ENCODE peak calls at places on chromosomes 4 and X, in six cellular contexts. H is right lobe of liver; V is CD4-positive, alpha-beta memory T cell; P is HCT116; E is GM23248; W is IMR-90. O is an unnamed sample.

GRCh38 chr4:37594095-37594494 is 92.1 kb downstream of the RELL1 start:
- DNase-seq in W (no peak), H (no peak), E (no peak), V (no peak), P (no peak), O (no peak)

GRCh38 chr4:105633241-105633640 is 75.2 kb downstream of the INTS12 start:
- DNase-seq in V (no peak), P (no peak), H (no peak), W (no peak), E (no peak), O (no peak)

GRCh38 chrX:106484233-106484632 is 127.5 kb upstream of the RADX start:
- DNase-seq in W (no peak), H (no peak), V (peak; percentile 33), P (no peak), E (peak; percentile 7), O (no peak)

GRCh38 chr4:70666369-70666768 is at the start of gene JCHAIN:
- DNase-seq in E (peak; percentile 49), V (no peak), H (no peak), P (no peak), W (peak; percentile 43), O (no peak)

GRCh38 chr4:11446156-11446811 is 17.6 kb upstream of the HS3ST1 start:
- DNase-seq in E (no peak), V (no peak), P (no peak), H (no peak), W (peak; percentile 38), O (no peak)

GRCh38 chr4:145847764-145848163 is 90.9 kb downstream of the ZNF827 start:
- DNase-seq in P (no peak), E (no peak), W (no peak), V (no peak), H (no peak), O (no peak)

GRCh38 chr4:53365486-53366300 is at the start of gene SCFD2:
- DNase-seq in E (peak; percentile 98), W (peak; percentile 97), V (peak; percentile 98), H (peak; percentile 99), P (peak; percentile 93), O (peak; percentile 96)

GRCh38 chr4:72997409-72997808 is 72.1 kb downstream of the COX18 start:
- DNase-seq in V (no peak), H (no peak), W (peak; percentile 11), E (peak; percentile 33), P (no peak), O (no peak)

GRCh38 chrX:96004386-96004785 is 680.3 kb upstream of the DIAPH2 start:
- DNase-seq in H (no peak), P (no peak), E (no peak), W (peak; percentile 74), V (no peak), O (no peak)

GRCh38 chr4:153241970-153242847 is 38.0 kb downstream of the TRIM2 start:
- DNase-seq in E (no peak), V (no peak), P (no peak), H (no peak), W (peak; percentile 73), O (no peak)

GRCh38 chrX:47562615-47563243 is 1.7 kb downstream of the ARAF start:
- DNase-seq in E (peak; percentile 48), P (no peak), W (no peak), V (no peak), H (no peak), O (no peak)

GRCh38 chrX:71106427-71106826 is at the start of gene CXorf65:
- DNase-seq in P (no peak), W (no peak), V (peak; percentile 58), H (no peak), E (no peak), O (peak; percentile 19)

GRCh38 chr4:89800012-89800516 is 36.9 kb downstream of the SNCA start:
- DNase-seq in W (peak; percentile 18), P (no peak), H (no peak), V (no peak), E (peak; percentile 23), O (no peak)

GRCh38 chr4:24601121-24601520 is 16.8 kb upstream of the DHX15 start:
- DNase-seq in H (no peak), P (no peak), V (no peak), W (no peak), E (no peak), O (no peak)

GRCh38 chr4:118729287-118730286 is 44.4 kb downstream of the METTL14 start:
- DNase-seq in V (no peak), P (no peak), W (peak; percentile 92), E (peak; percentile 84), H (no peak), O (no peak)

GRCh38 chrX:103774070-103774642 is 2.5 kb upstream of the PLP1 start:
- DNase-seq in V (no peak), E (peak; percentile 75), W (peak; percentile 52), P (peak; percentile 8), H (no peak), O (no peak)

GRCh38 chr4:123939621-123940020 is 543.0 kb downstream of the SPRY1 start:
- DNase-seq in E (peak; percentile 78), V (no peak), H (no peak), P (peak; percentile 13), W (peak; percentile 88), O (no peak)

GRCh38 chr4:147736458-147736857 is 4.6 kb downstream of the ARHGAP10 start:
- DNase-seq in P (no peak), H (no peak), W (peak; percentile 79), E (peak; percentile 84), V (no peak), O (no peak)

DNA sequence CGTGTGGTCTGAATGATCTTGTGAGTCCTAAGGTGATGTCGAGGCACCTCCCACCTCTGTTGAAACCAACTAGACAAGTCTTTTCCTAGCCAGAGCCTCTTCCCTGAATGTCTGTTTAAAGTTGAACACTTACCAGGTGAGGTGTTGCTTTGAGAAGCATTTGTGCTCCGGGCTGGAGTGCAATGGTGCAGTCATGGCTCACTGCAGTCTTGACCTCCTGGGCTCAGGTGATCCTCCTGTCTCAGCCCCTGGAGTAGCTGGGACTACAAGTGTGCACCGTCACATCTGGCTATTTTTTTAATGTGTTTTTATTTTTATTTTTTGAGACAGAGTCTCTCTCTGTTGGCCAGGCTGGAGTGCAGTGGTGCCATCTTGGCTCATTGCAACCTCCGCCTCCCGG is 18.1 kb downstream of the RNF4 start:
- DNase-seq in H (no peak), E (no peak), P (no peak), V (no peak), W (no peak), O (no peak)
- H3K4me1 ChIP-seq in H (peaks cover 13% of the 10 kb centered on the region), E (peaks cover 49% of the 10 kb centered on the region), P (no peaks in the 10 kb centered on the region), V (peaks cover 60% of the 10 kb centered on the region), W (peaks cover 5% of the 10 kb centered on the region), O (peaks cover 51% of the 10 kb centered on the region)

GRCh38 chr4:3385719-3386440 is 55.9 kb upstream of the HGFAC start:
- DNase-seq in P (no peak), W (no peak), V (no peak), H (peak; percentile 58), E (no peak), O (no peak)
- H3K4me1 ChIP-seq in P (peaks cover 7% of the 10 kb centered on the region), W (peaks cover 19% of the 10 kb centered on the region), V (no peaks in the 10 kb centered on the region), H (peaks cover 3% of the 10 kb centered on the region), E (peaks cover 18% of the 10 kb centered on the region), O (no peaks in the 10 kb centered on the region)

DNA sequence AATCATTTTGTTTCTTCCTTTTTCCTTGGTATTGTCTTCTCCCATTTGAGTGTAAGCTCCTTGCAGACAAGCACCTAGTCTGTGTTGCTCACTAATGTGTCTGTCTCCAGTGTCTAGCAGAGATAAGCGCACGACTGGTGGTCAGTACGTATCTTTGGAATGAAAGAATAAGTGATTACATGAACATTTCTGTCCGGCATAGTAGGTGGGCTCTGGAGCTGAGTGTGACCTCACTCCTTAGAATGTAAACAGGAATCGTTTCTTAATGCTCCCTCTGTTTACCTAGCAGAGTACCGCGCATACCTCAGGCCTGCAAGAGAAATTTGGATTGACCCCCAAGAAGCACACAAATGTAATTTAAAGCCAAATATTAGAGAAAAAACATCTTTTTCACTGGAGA is 235.4 kb downstream of the MAML3 start:
- DNase-seq in W (peak; percentile 63), H (no peak), P (no peak), V (no peak), E (no peak), O (no peak)
- H3K4me1 ChIP-seq in W (peaks cover 16% of the 10 kb centered on the region), H (peaks cover 47% of the 10 kb centered on the region), P (no peaks in the 10 kb centered on the region), V (no peaks in the 10 kb centered on the region), E (peaks cover 45% of the 10 kb centered on the region), O (no peaks in the 10 kb centered on the region)

GRCh38 chrX:40148189-40148438 is 50.4 kb upstream of the BCOR start:
- DNase-seq in H (no peak), E (no peak), P (no peak), W (no peak), V (no peak), O (no peak)
- H3K4me1 ChIP-seq in H (peaks cover 4% of the 10 kb centered on the region), E (no peaks in the 10 kb centered on the region), P (peaks cover 77% of the 10 kb centered on the region), W (no peaks in the 10 kb centered on the region), V (peaks cover 5% of the 10 kb centered on the region), O (peaks cover 11% of the 10 kb centered on the region)

O was measured in effector memory CD4-positive, alpha-beta T cell.